ENCODE peak calls at places on chromosomes 7 and 10, in seven cellular contexts. Y is NB4; E is activated CD4-positive, alpha-beta T cell treated with anti-CD3 and anti-CD28 coated beads for 4 hours; Q is HuH-7; C is mammary epithelial cell; F is left ventricle myocardium superior; X is cardiac fibroblast. G is an unnamed sample.

GRCh38 chr10:20006169-20006870 is 190.1 kb downstream of the PLXDC2 start:
- DNase-seq in Y (no peak), E (no peak), Q (no peak), C (no peak), F (no peak), X (peak), G (no peak)

GRCh38 chr10:68566955-68567354 is 6.8 kb downstream of the TET1 start:
- DNase-seq in Y (peak), E (no peak), Q (no peak), C (no peak), F (no peak), X (no peak), G (no peak)

GRCh38 chr10:397321-398068 is 262.2 kb downstream of the ZMYND11 start:
- DNase-seq in Y (no peak), E (no peak), Q (no peak), C (no peak), F (no peak), X (no peak), G (peak)

GRCh38 chr10:15201589-15202300 is 33.3 kb upstream of the NMT2 start:
- DNase-seq in Y (no peak), E (no peak), Q (no peak), C (peak), F (no peak), X (peak), G (no peak)

GRCh38 chr7:137354361-137354760 is 10.8 kb upstream of the PTN start:
- DNase-seq in Y (no peak), E (no peak), Q (no peak), C (no peak), F (peak), X (peak), G (peak)

GRCh38 chr7:48042216-48042615 is 6.9 kb downstream of the C7orf57 start:
- DNase-seq in Y (no peak), E (no peak), Q (no peak), C (peak), F (no peak), X (peak), G (no peak)

GRCh38 chr7:47804767-47805545 is 143.3 kb downstream of the PKD1L1 start:
- DNase-seq in Y (no peak), E (no peak), Q (no peak), C (no peak), F (no peak), X (no peak), G (no peak)

GRCh38 chr10:132047575-132048293 is 18.0 kb upstream of the JAKMIP3 start:
- DNase-seq in Y (no peak), E (no peak), Q (no peak), C (no peak), F (no peak), X (no peak), G (peak)

GRCh38 chr10:77949167-77949566 is 22.6 kb upstream of the DLG5 start:
- DNase-seq in Y (peak), E (no peak), Q (no peak), C (peak), F (no peak), X (peak), G (peak)

GRCh38 chr7:96320437-96320836 is 1.5 kb downstream of the SLC25A13 start:
- DNase-seq in Y (peak), E (no peak), Q (no peak), C (no peak), F (no peak), X (no peak), G (no peak)

GRCh38 chr10:79444243-79445119 is 943 bp downstream of the ZCCHC24 start:
- DNase-seq in Y (peak), E (peak), Q (peak), C (peak), F (peak), X (peak), G (peak)

GRCh38 chr10:114405011-114405350 is 679 bp upstream of the AFAP1L2 start:
- DNase-seq in Y (no peak), E (no peak), Q (no peak), C (peak), F (no peak), X (no peak), G (no peak)

GRCh38 chr10:75623310-75623940 is 192.0 kb downstream of the LRMDA start:
- DNase-seq in Y (no peak), E (no peak), Q (no peak), C (no peak), F (no peak), X (no peak), G (no peak)

GRCh38 chr10:48633381-48634197 is 28.7 kb upstream of the ARHGAP22 start:
- DNase-seq in Y (peak), E (no peak), Q (no peak), C (no peak), F (no peak), X (no peak), G (no peak)

GRCh38 chr10:30625110-30625509 is 4.4 kb downstream of the LYZL2 start:
- DNase-seq in Y (no peak), E (no peak), Q (no peak), C (no peak), F (no peak), X (no peak), G (no peak)

GRCh38 chr7:77799078-77799964 is 748 bp downstream of the PHTF2 start:
- DNase-seq in Y (peak), E (peak), Q (peak), C (peak), F (peak), X (peak), G (peak)

GRCh38 chr7:92778972-92779371 is 57.4 kb downstream of the CDK6 start:
- DNase-seq in Y (peak), E (no peak), Q (no peak), C (peak), F (no peak), X (peak), G (no peak)

GRCh38 chr7:154503962-154504550 is 451.9 kb downstream of the DPP6 start:
- DNase-seq in Y (peak), E (no peak), Q (no peak), C (peak), F (no peak), X (peak), G (no peak)

GRCh38 chr10:57624066-57624465 is 643.6 kb downstream of the IPMK start:
- DNase-seq in Y (no peak), E (no peak), Q (no peak), C (peak), F (no peak), X (no peak), G (no peak)

GRCh38 chr7:139153832-139154231 is 44.3 kb upstream of the ZC3HAV1 start:
- DNase-seq in Y (peak), E (no peak), Q (no peak), C (peak), F (no peak), X (peak), G (no peak)

GRCh38 chr7:107643407-107643806 is 17.2 kb upstream of the SLC26A4 start:
- DNase-seq in Y (no peak), E (no peak), Q (no peak), C (peak), F (no peak), X (peak), G (no peak)

GRCh38 chr7:10568891-10569290 is 404.8 kb upstream of the PHF14 start:
- DNase-seq in Y (no peak), E (no peak), Q (no peak), C (no peak), F (no peak), X (no peak), G (no peak)

GRCh38 chr10:132371641-132372081 is 25.3 kb upstream of the PWWP2B start:
- DNase-seq in Y (peak), E (no peak), Q (peak), C (no peak), F (no peak), X (no peak), G (peak)

GRCh38 chr10:43013065-43013464 is 63.8 kb upstream of the RET start:
- DNase-seq in Y (peak), E (no peak), Q (no peak), C (no peak), F (no peak), X (no peak), G (no peak)

GRCh38 chr7:8724080-8724718 is 290.8 kb downstream of the NXPH1 start:
- DNase-seq in Y (peak), E (no peak), Q (peak), C (peak), F (no peak), X (no peak), G (no peak)

GRCh38 chr10:108556176-108556575 is 1367.1 kb downstream of the XPNPEP1 start:
- DNase-seq in Y (no peak), E (no peak), Q (no peak), C (no peak), F (no peak), X (peak), G (no peak)

GRCh38 chr7:36969376-36969775 is 245.1 kb upstream of the AOAH start:
- DNase-seq in Y (peak), E (no peak), Q (no peak), C (no peak), F (no peak), X (no peak), G (no peak)

GRCh38 chr10:101879456-101880189 is 36.0 kb upstream of the KCNIP2 start:
- DNase-seq in Y (no peak), E (no peak), Q (no peak), C (no peak), F (no peak), X (peak), G (no peak)

GRCh38 chr10:131936756-131937155 is 35.9 kb downstream of the PPP2R2D start:
- DNase-seq in Y (no peak), E (no peak), Q (no peak), C (no peak), F (no peak), X (no peak), G (no peak)